ENCODE peak calls at places on chromosome 2, in nine cellular contexts. J, Y, Q, Z, X, F, O, M and H are unnamed samples.

GRCh38 chr2:138020432-138020831 is 56.2 kb downstream of the HNMT start:
- DNase-seq in J (no peak), Y (no peak), Q (no peak), Z (peak), X (no peak), F (no peak), O (no peak), M (no peak), H (no peak)

GRCh38 chr2:229243880-229244560 is 27.1 kb downstream of the PID1 start:
- DNase-seq in J (no peak), Y (peak), Q (no peak), Z (no peak), X (peak), F (no peak), O (no peak), M (no peak), H (no peak)

GRCh38 chr2:88959480-88960204 is 268.2 kb downstream of the RPIA start:
- DNase-seq in J (no peak), Y (no peak), Q (no peak), Z (no peak), X (no peak), F (no peak), O (no peak), M (no peak), H (no peak)

GRCh38 chr2:230225486-230225885 is at the start of gene SP140:
- DNase-seq in J (no peak), Y (no peak), Q (peak), Z (no peak), X (peak), F (no peak), O (peak), M (no peak), H (peak)

GRCh38 chr2:227411320-227411989 is 23.7 kb upstream of the SCYGR1 start:
- DNase-seq in J (peak), Y (peak), Q (no peak), Z (no peak), X (no peak), F (no peak), O (no peak), M (no peak), H (no peak)

GRCh38 chr2:105621038-105621437 is 123.7 kb upstream of the NCK2 start:
- DNase-seq in J (no peak), Y (no peak), Q (no peak), Z (no peak), X (no peak), F (no peak), O (no peak), M (no peak), H (no peak)

GRCh38 chr2:109563294-109563693 is 50.5 kb downstream of the SEPTIN10 start:
- DNase-seq in J (no peak), Y (no peak), Q (no peak), Z (no peak), X (no peak), F (no peak), O (no peak), M (no peak), H (no peak)

GRCh38 chr2:190649035-190649797 is at the start of gene NAB1:
- DNase-seq in J (peak), Y (peak), Q (peak), Z (peak), X (peak), F (peak), O (peak), M (peak), H (peak)

GRCh38 chr2:148930046-148930775 is 55.2 kb downstream of the KIF5C start:
- DNase-seq in J (no peak), Y (no peak), Q (no peak), Z (no peak), X (no peak), F (no peak), O (no peak), M (no peak), H (no peak)

GRCh38 chr2:138707424-138708074 is 72.6 kb downstream of the NXPH2 start:
- DNase-seq in J (no peak), Y (peak), Q (no peak), Z (no peak), X (no peak), F (no peak), O (no peak), M (peak), H (no peak)

GRCh38 chr2:233801357-233802131 is 23.4 kb downstream of the MROH2A start:
- DNase-seq in J (peak), Y (no peak), Q (no peak), Z (no peak), X (no peak), F (no peak), O (no peak), M (no peak), H (no peak)

GRCh38 chr2:185736210-185736609 is 2.4 kb upstream of the FSIP2 start:
- DNase-seq in J (no peak), Y (no peak), Q (no peak), Z (no peak), X (no peak), F (no peak), O (no peak), M (no peak), H (no peak)

GRCh38 chr2:7203056-7203467 is 285.9 kb downstream of the RNF144A start:
- DNase-seq in J (peak), Y (peak), Q (peak), Z (peak), X (peak), F (no peak), O (peak), M (peak), H (no peak)

GRCh38 chr2:54687595-54688152 is 35.8 kb upstream of the EML6 start:
- DNase-seq in J (no peak), Y (no peak), Q (no peak), Z (no peak), X (no peak), F (no peak), O (no peak), M (no peak), H (no peak)

GRCh38 chr2:63654959-63655358 is 66.2 kb downstream of the MDH1 start:
- DNase-seq in J (no peak), Y (peak), Q (no peak), Z (no peak), X (no peak), F (no peak), O (no peak), M (no peak), H (no peak)

GRCh38 chr2:128305555-128306080 is 13.1 kb downstream of the HS6ST1 start:
- DNase-seq in J (no peak), Y (no peak), Q (no peak), Z (no peak), X (peak), F (no peak), O (no peak), M (no peak), H (peak)

GRCh38 chr2:111049792-111050640 is 70.7 kb upstream of the BCL2L11 start:
- DNase-seq in J (no peak), Y (no peak), Q (no peak), Z (no peak), X (no peak), F (no peak), O (no peak), M (no peak), H (no peak)

GRCh38 chr2:148674063-148675020 is 29.8 kb downstream of the EPC2 start:
- DNase-seq in J (peak), Y (peak), Q (no peak), Z (peak), X (no peak), F (no peak), O (peak), M (no peak), H (no peak)

GRCh38 chr2:109295781-109296117 is 166.7 kb downstream of the SH3RF3 start:
- DNase-seq in J (no peak), Y (no peak), Q (no peak), Z (no peak), X (no peak), F (no peak), O (no peak), M (no peak), H (no peak)